ENCODE peak calls at places on chromosome 16, in four cellular contexts. Q is tibial nerve, W is vagina, N is cardiac fibroblast. X is an unnamed sample.

GRCh38 chr16:70651524-70651923 is 5.2 kb downstream of the IL34 start:
- DNase-seq in Q (no peak), W (no peak), N (peak), X (no peak)

GRCh38 chr16:85197611-85198566 is 85.6 kb upstream of the CIBAR2 start:
- DNase-seq in Q (no peak), W (no peak), N (no peak), X (no peak)

GRCh38 chr16:66592241-66592640 is 12.3 kb upstream of the CMTM3 start:
- DNase-seq in Q (no peak), W (no peak), N (no peak), X (no peak)

GRCh38 chr16:23847938-23848337 is 12.2 kb downstream of the PRKCB start:
- DNase-seq in Q (no peak), W (no peak), N (no peak), X (no peak)

GRCh38 chr16:6977906-6978305 is 354.7 kb upstream of the RBFOX1 start:
- DNase-seq in Q (no peak), W (no peak), N (no peak), X (no peak)

GRCh38 chr16:46688657-46689491 is at the start of gene VPS35:
- DNase-seq in Q (peak), W (peak), N (peak), X (peak)

GRCh38 chr16:71460246-71460645 is 1.8 kb downstream of the ZNF23 start:
- DNase-seq in Q (no peak), W (no peak), N (peak), X (no peak)

GRCh38 chr16:75116081-75116910 is at the start of gene LDHD:
- DNase-seq in Q (peak), W (no peak), N (peak), X (peak)

GRCh38 chr16:67405336-67405735 is 10.9 kb downstream of the ZDHHC1 start:
- DNase-seq in Q (no peak), W (no peak), N (no peak), X (no peak)

GRCh38 chr16:69501956-69502457 is 63.8 kb upstream of the NFAT5 start:
- DNase-seq in Q (no peak), W (no peak), N (no peak), X (no peak)

DNA sequence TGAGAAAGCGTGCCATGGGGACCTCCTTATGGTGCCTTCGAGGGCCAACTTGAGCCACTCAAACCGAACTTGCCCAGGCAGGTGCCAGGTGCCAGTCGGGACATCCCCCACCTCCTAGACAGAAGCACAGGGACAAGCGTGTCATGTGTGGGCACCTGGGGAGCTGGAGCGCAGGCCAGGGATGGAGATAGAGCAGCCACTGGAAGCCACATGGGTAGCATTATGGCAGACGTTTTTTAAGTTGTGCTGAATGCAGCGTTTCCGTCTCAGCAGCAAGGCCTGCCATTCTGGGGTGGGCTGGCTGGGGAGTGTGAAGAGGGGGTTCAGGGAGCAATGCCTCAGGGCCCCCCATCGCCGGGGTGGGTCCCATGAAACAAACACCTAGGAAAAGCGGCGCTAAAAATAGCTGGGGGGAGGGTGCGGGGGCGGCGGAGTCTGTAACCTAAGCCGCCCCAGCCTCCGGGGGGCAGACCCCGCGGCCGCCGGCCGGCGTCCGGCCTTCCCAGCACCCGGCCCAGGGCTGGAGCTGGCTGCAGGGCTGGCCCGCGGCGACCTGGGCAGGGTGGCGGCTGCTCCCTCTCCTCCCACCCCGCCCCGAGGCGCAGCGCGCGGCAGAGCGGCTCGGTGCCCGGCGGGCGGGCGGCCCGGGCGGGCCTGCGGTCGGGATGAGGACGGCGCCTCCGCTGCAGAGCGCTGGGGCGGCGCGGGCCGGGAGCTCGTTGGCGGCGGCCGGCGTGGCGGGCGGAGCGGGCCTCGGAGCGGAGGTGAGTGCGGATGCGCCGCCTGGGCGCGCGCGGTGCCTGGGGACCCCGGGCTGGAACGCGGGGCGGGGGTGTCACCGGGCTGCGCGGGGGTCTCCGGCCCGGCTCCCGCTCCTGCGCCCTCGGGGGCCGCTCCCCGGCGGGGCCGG is at the start of gene ZNF469:
- DNase-seq in Q (no peak), W (no peak), N (peak), X (peak)
- H3K4me3 ChIP-seq in Q (peak), W (peak), N (peak), X (no peak)

DNA sequence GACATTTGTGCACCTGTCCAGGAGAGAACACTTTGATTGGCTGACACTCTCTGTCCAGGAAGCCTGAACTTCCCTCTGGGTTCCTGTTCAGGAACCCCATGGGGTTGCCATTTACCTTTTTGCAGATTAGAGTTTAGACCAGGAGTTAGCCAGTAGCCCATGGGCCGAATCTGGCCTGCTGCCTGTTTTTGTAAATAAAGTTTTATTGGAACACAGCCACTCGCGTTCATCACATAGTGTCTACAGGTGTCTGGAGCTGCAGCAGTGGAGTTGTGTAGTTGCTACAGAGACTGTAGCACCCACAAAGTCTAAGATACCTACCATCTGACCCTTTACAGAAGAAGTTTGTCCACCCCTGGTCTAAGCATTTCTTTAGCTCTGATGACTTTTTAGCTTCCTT is 70.9 kb downstream of the ABCC1 start:
- DNase-seq in Q (no peak), W (no peak), N (no peak), X (no peak)
- H3K4me3 ChIP-seq in Q (no peak), W (no peak), N (no peak), X (no peak)

DNA sequence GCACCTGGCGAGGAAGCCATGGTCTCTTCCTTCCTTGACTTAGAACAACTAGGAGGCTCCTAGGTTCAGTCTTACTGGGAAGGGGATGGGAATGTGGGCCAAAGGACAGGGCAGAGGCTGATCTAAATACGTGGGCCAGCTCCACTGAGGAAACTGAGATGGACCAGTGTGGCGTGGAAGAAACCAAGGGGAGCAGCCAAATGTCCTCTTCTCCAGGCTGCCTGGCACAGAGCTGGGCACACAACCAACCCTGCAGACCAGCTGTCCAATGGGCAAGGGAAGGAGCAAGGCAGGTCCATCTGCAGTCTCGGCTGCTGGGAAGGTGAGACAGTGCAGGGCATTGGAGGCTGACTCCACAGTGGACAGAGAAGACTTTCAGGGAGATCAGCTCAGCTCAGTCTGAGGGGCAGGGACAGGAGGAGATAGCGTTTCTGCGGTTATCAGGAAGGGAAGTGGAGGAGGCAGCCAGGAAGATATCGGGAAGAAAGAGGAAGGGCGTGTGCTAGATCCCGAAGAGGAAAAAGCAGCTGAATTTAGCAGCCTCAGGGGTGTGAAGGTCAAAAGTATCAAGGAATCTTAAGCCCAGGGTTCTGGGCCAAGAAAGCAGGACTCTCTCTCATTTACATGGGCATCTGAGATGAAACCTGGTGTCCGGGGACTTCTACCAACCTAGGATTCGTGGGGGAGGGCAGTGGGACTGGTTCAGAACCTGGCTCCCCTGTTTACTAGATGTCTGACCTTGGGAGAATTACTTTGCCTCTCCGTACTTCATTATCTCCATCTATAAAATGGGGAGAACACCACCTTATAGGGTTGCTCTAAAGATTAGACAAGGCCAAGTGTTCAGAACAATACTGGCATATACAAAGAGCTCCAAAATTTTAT is 1.8 kb downstream of the KIFC3 start:
- DNase-seq in Q (no peak), W (no peak), N (no peak), X (peak)
- H3K4me3 ChIP-seq in Q (peak), W (peak), N (peak), X (peak)

DNA sequence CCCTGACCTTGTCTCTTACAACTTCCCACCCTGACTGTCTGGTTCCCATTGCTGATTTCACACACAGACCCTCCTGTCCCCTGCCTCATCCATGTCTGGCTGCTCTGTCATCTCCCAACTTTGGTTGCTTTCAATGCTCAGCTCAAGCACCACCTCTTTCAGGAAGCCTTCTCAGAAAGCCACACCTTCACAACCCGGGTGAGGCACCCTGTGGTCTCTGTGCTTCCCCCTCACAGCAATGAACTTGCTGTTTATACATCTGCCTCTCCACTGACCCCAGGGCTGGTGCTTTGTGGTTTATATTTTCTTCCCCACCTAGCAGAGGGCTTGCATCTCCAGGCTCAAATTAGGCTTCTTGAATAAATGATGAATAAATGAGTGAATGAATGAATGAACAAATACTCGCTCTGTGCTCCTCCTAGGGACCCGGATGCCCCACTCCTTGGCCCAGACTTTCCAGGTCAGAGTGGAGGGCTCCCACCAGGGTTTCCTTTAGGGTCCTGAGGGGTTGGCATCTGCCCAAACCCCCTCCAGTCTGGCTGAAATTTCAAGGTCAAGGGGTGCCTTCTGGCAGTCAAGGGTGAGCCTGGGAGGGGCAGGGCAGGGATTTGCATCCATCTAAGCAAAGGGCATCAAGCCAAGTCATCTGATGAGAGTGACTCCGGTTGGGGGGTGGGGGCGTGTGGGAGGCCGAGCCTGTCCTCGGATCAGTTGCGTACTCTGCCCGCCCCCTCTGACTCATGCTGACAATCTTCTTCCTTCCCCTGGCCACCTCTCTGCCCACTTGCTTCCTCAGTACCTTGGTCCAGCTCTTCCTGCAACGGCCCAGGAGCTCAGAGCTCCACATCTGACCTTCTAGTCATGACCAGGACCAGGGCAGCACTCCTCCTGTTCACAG is at the start of gene ITGAX:
- DNase-seq in Q (no peak), W (no peak), N (peak), X (peak)
- H3K4me3 ChIP-seq in Q (peak), W (no peak), N (no peak), X (no peak)

GRCh38 chr16:79589495-79590134 is 10.9 kb downstream of the MAF start:
- DNase-seq in Q (no peak), W (no peak), N (no peak), X (peak)
- H3K4me3 ChIP-seq in Q (peak), W (peak), N (no peak), X (peak)

DNA sequence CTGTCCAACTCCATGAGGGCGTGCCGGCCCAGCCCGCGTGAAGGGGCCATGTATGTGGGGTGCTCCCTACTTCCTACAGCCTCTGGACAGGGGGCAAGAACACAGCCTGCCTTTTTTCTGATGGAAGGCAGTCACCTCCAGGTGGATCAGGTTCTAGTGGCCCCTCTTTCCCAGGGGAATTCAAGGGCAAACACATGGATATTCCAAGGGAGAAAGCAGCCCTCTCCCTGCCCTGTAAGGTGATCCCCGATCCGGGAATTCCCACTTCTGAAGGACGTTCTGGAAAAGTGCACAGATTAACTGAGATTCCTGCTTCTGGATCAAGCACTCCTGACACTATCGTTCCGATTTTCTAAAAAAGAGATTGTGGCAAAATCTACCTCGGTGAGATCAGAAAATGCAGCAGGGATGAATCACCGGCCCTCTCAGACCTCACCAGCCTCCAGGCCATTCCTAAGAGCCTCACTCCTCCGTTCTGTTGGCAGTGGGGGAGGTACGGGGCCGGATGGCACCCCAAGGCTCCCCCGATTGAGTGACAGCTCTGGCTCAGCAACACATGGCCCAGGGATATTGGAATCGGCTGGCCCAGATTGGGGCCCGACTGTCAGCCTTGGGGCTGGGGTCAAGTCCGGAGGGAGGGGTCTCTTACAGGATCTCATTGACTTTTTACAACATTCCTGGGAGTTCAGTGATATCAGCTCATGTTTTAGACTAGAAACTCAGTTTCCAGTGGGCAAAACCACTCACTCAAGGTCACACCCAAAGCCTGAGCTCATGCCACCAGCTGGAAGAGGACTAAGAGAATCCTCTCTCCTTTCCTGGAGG is 12.3 kb downstream of the STX1B start:
- DNase-seq in Q (no peak), W (no peak), N (peak), X (no peak)
- H3K4me3 ChIP-seq in Q (peak), W (peak), N (peak), X (peak)